ENCODE peak calls at places on chromosomes 12 and 14, in ten cellular contexts. Q, M, S, P, U, T, L, R, W and D are unnamed samples.

GRCh38 chr12:130139541-130139940 is 22.7 kb upstream of the FZD10 start:
- DNase-seq in W (no peak), R (no peak), Q (no peak), P (no peak), T (no peak), L (no peak), S (no peak), U (no peak), M (no peak), D (no peak)

GRCh38 chr12:61654698-61655097 is 605.5 kb upstream of the USP15 start:
- DNase-seq in P (no peak), T (peak; percentile 3), U (no peak), S (no peak), L (peak; percentile 4), W (no peak), M (no peak), R (no peak), Q (peak; percentile 29), D (no peak)

GRCh38 chr12:15558915-15559528 is 230.2 kb downstream of the EPS8 start:
- DNase-seq in R (no peak), W (no peak), L (peak; percentile 97), T (peak; percentile 89), M (no peak), P (no peak), U (no peak), Q (no peak), S (no peak), D (no peak)

GRCh38 chr14:38404100-38404541 is 148.2 kb upstream of the CLEC14A start:
- DNase-seq in R (no peak), P (no peak), T (peak; percentile 82), U (no peak), M (no peak), L (peak; percentile 85), Q (no peak), S (no peak), W (no peak), D (no peak)

GRCh38 chr12:12685305-12685704 is 10.7 kb downstream of the GPR19 start:
- DNase-seq in S (no peak), R (no peak), M (no peak), L (no peak), Q (no peak), P (no peak), T (no peak), U (no peak), W (no peak), D (no peak)

GRCh38 chr12:3263939-3264699 is 186.9 kb downstream of the TSPAN9 start:
- DNase-seq in Q (no peak), R (no peak), T (no peak), S (no peak), W (no peak), P (no peak), M (no peak), L (no peak), U (no peak), D (no peak)

GRCh38 chr12:3097836-3098235 is 20.7 kb downstream of the TSPAN9 start:
- DNase-seq in S (no peak), W (peak; percentile 44), P (no peak), U (no peak), R (no peak), Q (no peak), L (no peak), M (no peak), T (no peak), D (no peak)

GRCh38 chr12:115897718-115898117 is 379.8 kb downstream of the MED13L start:
- DNase-seq in T (peak; percentile 56), L (peak; percentile 20), M (no peak), Q (no peak), U (no peak), R (no peak), W (no peak), S (no peak), P (no peak), D (no peak)

GRCh38 chr14:36848213-36848612 is 186.6 kb downstream of the PAX9 start:
- DNase-seq in U (no peak), L (no peak), M (no peak), T (no peak), S (no peak), Q (no peak), P (no peak), W (no peak), R (no peak), D (no peak)

GRCh38 chr12:121080909-121081308 is 41.9 kb upstream of the OASL start:
- DNase-seq in P (no peak), S (no peak), R (no peak), W (no peak), T (no peak), L (no peak), U (no peak), Q (no peak), M (no peak), D (no peak)

GRCh38 chr14:75443203-75443969 is 15.6 kb downstream of the JDP2 start:
- DNase-seq in T (no peak), U (no peak), W (no peak), S (no peak), P (no peak), R (no peak), L (peak; percentile 60), Q (no peak), M (no peak), D (no peak)

GRCh38 chr12:57006809-57007475 is 596 bp upstream of the ZBTB39 start:
- DNase-seq in R (no peak), L (no peak), U (no peak), M (no peak), P (no peak), W (no peak), S (no peak), T (no peak), Q (no peak), D (no peak)

GRCh38 chr12:90084018-90084417 is 375.4 kb upstream of the ATP2B1 start:
- DNase-seq in T (no peak), M (no peak), R (no peak), P (no peak), Q (no peak), W (no peak), S (no peak), L (peak; percentile 74), U (no peak), D (no peak)

GRCh38 chr12:29220632-29221336 is 71.7 kb downstream of the FAR2 start:
- DNase-seq in R (no peak), P (no peak), Q (no peak), U (no peak), S (no peak), M (no peak), L (no peak), T (no peak), W (peak; percentile 41), D (no peak)

GRCh38 chr14:26163761-26164160 is 434.1 kb downstream of the NOVA1 start:
- DNase-seq in L (peak; percentile 76), P (no peak), S (no peak), U (peak; percentile 42), R (no peak), T (peak; percentile 58), M (no peak), Q (no peak), W (no peak), D (no peak)

GRCh38 chr12:102300824-102301461 is 103.3 kb upstream of the PMCH start:
- DNase-seq in Q (no peak), P (no peak), M (peak; percentile 41), W (no peak), T (peak; percentile 38), L (peak; percentile 77), U (peak; percentile 1), S (no peak), R (peak; percentile 12), D (no peak)
- TF ChIP-seq CTCF in Q (no peak), P (no peak), M (peak; percentile 21), W (no peak), T (peak; percentile 42), L (peak; percentile 60), U (peak; percentile 56), S (no peak), R (peak; percentile 16), D (peak; percentile 57)

DNA sequence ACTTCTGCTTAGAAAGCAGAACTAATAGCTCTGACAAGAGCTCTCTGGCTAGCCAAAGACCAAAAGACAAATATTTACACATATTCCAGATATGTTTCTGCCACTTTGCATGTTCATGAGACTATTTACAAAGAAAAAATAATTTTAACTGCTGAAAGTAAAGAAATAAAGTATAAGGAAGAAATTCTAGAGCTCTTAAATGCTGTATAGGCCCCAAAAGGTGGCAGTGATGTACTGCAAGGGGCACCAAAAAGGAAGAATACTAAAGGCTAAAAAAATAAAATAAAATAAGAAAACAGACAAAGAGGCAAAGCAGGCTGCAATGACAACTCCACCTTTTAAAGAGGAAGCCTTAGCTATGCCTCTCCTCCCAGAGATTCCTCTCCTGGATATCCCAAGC is 23.0 kb downstream of the KLRK1 start:
- DNase-seq in L (peak; percentile 59), U (no peak), P (no peak), W (no peak), T (peak; percentile 67), Q (no peak), S (no peak), R (no peak), M (no peak), D (no peak)
- TF ChIP-seq CTCF in L (peak; percentile 43), U (peak; percentile 41), P (no peak), W (no peak), T (no peak), Q (no peak), S (no peak), R (peak; percentile 72), M (no peak), D (peak; percentile 81)

DNA sequence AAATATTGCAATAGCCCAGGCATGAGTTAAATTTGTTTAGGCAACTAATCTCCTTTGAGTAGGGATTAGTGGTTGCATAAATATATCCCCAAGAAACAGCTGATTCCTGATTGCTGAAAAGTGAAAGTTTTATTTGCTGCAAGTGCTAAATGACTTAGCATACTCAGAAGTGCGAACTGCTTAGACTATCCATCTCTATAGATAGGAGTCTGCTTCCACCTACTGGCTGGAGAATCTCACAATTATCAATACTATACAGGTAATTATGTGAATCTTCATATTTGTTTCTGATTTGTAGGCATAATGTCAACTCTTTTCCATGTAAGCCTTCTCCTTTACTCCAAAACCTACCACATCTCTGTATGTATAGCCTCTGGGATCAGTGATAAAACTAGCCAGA is 11.9 kb upstream of the SLCO1B3 start:
- DNase-seq in T (no peak), Q (no peak), W (no peak), U (peak; percentile 28), M (no peak), R (no peak), L (peak; percentile 12), S (no peak), P (no peak), D (no peak)
- TF ChIP-seq CTCF in T (no peak), Q (no peak), W (no peak), U (peak; percentile 18), M (peak; percentile 23), R (peak; percentile 54), L (peak; percentile 13), S (no peak), P (peak; percentile 37), D (peak; percentile 84)

DNA sequence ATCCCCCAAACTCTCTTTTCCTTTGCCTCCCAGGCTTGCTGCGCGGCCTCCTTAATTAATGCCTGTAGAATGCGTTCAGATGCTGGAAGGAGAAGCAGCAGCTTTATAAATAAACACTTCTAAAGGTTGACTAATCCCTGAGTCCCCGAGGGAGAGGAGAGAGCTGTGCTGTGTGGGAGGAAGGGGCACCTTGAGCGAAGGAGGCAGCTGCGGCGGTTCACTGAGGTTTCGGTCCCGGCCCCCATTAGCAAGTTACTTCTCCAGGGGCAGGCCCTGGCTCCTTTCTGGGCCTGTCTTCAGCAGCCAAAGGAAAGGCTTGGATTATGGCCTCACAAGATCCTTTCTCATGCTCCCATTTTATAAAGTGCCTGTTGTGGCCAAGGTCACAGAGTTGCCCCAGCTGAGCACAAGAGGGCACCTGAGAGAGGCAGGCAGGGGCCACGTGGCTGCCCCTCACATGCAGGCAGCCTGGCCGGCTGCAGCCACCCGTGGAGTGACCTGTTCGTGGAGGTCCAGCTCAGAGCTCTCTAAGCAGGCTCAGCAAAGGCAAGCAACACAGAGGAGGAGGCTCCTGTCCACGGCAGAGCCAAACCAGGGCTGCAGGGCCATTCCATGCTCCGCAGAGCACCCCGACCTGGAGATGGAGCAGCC is 15.0 kb upstream of the CACNA2D4 start:
- DNase-seq in L (peak; percentile 56), T (peak; percentile 29), Q (peak; percentile 25), P (peak; percentile 44), S (no peak), U (no peak), R (no peak), M (peak; percentile 71), W (no peak), D (no peak)
- TF ChIP-seq CTCF in L (no peak), T (no peak), Q (no peak), P (no peak), S (no peak), U (no peak), R (no peak), M (no peak), W (no peak), D (no peak)